ENCODE peak calls at places on chromosome 22, in five cellular contexts. V is lower leg skin; K is CD8-positive, alpha-beta memory T cell; I is cardiac fibroblast; T is astrocyte of the spinal cord. M is an unnamed sample.

GRCh38 chr22:17339095-17339693 is 30.1 kb upstream of the CECR2 start:
- DNase-seq in V (no peak), K (no peak), I (peak; percentile 48), T (no peak), M (peak; percentile 62)

GRCh38 chr22:42688241-42688913 is 32.3 kb downstream of the A4GALT start:
- DNase-seq in K (no peak), V (peak; percentile 89), I (peak; percentile 98), T (peak; percentile 93), M (peak; percentile 90)

GRCh38 chr22:27480487-27480886 is 321.1 kb downstream of the MN1 start:
- DNase-seq in I (no peak), V (no peak), K (no peak), T (no peak), M (no peak)

GRCh38 chr22:21589415-21589814 is 21.9 kb downstream of the UBE2L3 start:
- DNase-seq in V (no peak), T (no peak), I (no peak), K (no peak), M (no peak)

GRCh38 chr22:41762980-41763779 is 37.3 kb upstream of the CCDC134 start:
- DNase-seq in V (no peak), K (no peak), T (no peak), I (peak; percentile 22), M (peak; percentile 87)

GRCh38 chr22:36111316-36111715 is 49.2 kb downstream of the APOL3 start:
- DNase-seq in I (no peak), T (no peak), V (no peak), K (no peak), M (no peak)

GRCh38 chr22:20456064-20456721 is 18.6 kb upstream of the SCARF2 start:
- DNase-seq in T (peak; percentile 83), K (peak; percentile 74), I (peak; percentile 91), V (peak; percentile 58), M (peak; percentile 67)

GRCh38 chr22:21677606-21678443 is 12.0 kb downstream of the PPIL2 start:
- DNase-seq in T (no peak), I (no peak), V (no peak), K (no peak), M (no peak)

GRCh38 chr22:47806894-47807293 is 1044.4 kb downstream of the TBC1D22A start:
- DNase-seq in K (no peak), V (no peak), T (no peak), I (no peak), M (no peak)

GRCh38 chr22:29184886-29185575 is 20.7 kb upstream of the EMID1 start:
- DNase-seq in I (no peak), V (no peak), T (no peak), K (no peak), M (no peak)

GRCh38 chr22:21651521-21652009 is 9.5 kb downstream of the SDF2L1 start:
- DNase-seq in K (no peak), V (no peak), T (no peak), I (no peak), M (no peak)

GRCh38 chr22:19047993-19048392 is 74.2 kb downstream of the DGCR2 start:
- DNase-seq in K (no peak), V (no peak), T (no peak), I (no peak), M (no peak)

GRCh38 chr22:10741210-10741609 is 4786.8 kb upstream of the OR11H1 start:
- DNase-seq in K (no peak), V (no peak), T (no peak), I (no peak), M (no peak)

GRCh38 chr22:42933783-42934144 is 76.7 kb upstream of the ARFGAP3 start:
- DNase-seq in K (no peak), T (peak; percentile 97), I (peak; percentile 96), V (no peak), M (peak; percentile 91)

GRCh38 chr22:20159088-20159487 is 8.2 kb upstream of the CCDC188 start:
- DNase-seq in V (no peak), K (no peak), I (no peak), T (no peak), M (no peak)

GRCh38 chr22:35645646-35646045 is 2.6 kb upstream of the APOL6 start:
- DNase-seq in K (no peak), I (no peak), V (no peak), T (no peak), M (no peak)

DNA sequence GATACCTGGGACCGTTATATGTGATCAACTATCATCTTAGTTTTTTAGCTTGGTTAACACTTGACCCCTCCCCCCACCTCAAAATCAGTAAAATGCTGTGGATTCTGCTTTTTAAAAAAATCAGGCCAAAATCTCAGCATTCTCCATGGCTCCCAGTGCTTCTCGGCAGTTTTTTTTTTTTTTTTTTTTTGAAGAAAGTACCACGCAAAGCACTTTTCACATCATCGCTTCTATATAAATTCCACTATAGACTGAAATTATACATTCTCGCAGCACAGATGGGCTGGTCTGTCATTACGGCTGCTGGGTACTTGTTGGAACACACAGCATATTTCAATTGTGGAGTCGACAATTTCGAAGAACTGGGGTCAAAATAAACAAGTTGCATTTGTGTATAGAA is 67.7 kb upstream of the PPARA start:
- DNase-seq in K (no peak), V (no peak), I (no peak), T (no peak), M (no peak)
- H3K4me3 ChIP-seq in K (no peak overlapping the region), V (no peak overlapping the region), I (peak overlapping the region; percentile 72), T (peak overlapping the region; percentile 86), M (no peak overlapping the region)

DNA sequence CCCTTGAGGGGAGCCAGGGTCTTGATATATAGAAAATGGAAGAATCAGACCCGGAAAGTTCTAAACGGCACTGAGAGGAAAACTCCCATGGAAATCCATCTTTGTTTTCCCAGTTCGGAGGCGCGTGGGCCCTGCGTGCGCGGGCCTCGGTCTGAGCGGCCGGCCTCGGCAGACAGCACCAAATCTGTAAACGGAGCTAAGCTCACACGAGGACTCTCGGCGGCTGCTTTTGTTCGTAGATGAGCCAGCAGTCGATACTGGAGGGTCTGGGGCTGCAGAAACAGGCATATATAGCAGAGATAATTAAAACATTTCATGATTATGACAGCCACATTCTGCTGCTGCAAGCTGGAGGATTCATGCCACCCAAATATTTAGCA is 68.5 kb upstream of the PPARA start:
- DNase-seq in V (no peak), T (no peak), K (no peak), I (no peak), M (no peak)
- H3K4me3 ChIP-seq in V (peak overlapping the region; percentile 20), T (peak overlapping the region; percentile 86), K (no peak overlapping the region), I (peak overlapping the region; percentile 72), M (no peak overlapping the region)

DNA sequence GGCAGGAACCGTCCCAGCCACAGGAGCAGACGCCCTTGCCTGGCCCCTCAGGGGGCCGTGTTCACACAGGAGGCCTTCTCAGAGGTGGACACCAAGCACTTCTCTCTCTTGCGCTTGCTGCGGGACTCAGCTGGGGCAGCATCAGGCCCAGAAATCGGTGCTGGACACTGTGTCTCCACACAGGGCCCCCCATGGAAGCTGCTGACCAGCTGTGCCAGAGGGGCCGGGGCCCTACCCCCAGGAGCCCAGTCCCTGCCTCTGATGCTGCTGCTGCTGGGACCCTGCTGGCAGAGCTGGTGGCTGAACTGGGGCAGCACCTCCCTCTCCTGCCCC is 4.0 kb downstream of the PLXNB2 start:
- DNase-seq in I (no peak), V (no peak), K (no peak), T (no peak), M (no peak)
- H3K4me3 ChIP-seq in I (no peak overlapping the region), V (no peak overlapping the region), K (no peak overlapping the region), T (no peak overlapping the region), M (no peak overlapping the region)

GRCh38 chr22:45314789-45315188 is 5.1 kb downstream of the FAM118A start:
- DNase-seq in V (no peak), I (no peak), K (no peak), T (no peak), M (no peak)
- H3K4me3 ChIP-seq in V (no peak overlapping the region), I (no peak overlapping the region), K (no peak overlapping the region), T (no peak overlapping the region), M (no peak overlapping the region)

GRCh38 chr22:39230261-39231196 is 14.3 kb downstream of the PDGFB start:
- DNase-seq in T (no peak), V (no peak), I (peak; percentile 22), K (no peak), M (no peak)
- H3K4me3 ChIP-seq in T (no peak overlapping the region), V (no peak overlapping the region), I (no peak overlapping the region), K (no peak overlapping the region), M (no peak overlapping the region)